ENCODE peak calls at places on chromosomes 4 and X, in seven cellular contexts. One of them, this sample, is unnamed.

GRCh38 chrX:68677998-68678397 is 30.5 kb downstream of the STARD8 start:
- DNase-seq in AG04450: no peak
- DNase-seq in HFFc6: no peak
- DNase-seq in AG10803: no peak
- DNase-seq in gastrocnemius medialis: no peak
- DNase-seq in BJ: no peak
- DNase-seq in cardiac muscle cell: no peak
- DNase-seq in this sample: no peak

GRCh38 chrX:120306640-120307039 is 4.6 kb downstream of the TMEM255A start:
- DNase-seq in AG04450: no peak
- DNase-seq in HFFc6: no peak
- DNase-seq in AG10803: no peak
- DNase-seq in gastrocnemius medialis: no peak
- DNase-seq in BJ: no peak
- DNase-seq in cardiac muscle cell: no peak
- DNase-seq in this sample: no peak

GRCh38 chrX:38754102-38754790 is 47.0 kb upstream of the MID1IP1 start:
- DNase-seq in AG04450: peak; percentile 11
- DNase-seq in HFFc6: peak; percentile 26
- DNase-seq in AG10803: peak; percentile 51
- DNase-seq in gastrocnemius medialis: no peak
- DNase-seq in BJ: peak; percentile 6
- DNase-seq in cardiac muscle cell: peak; percentile 68
- DNase-seq in this sample: peak; percentile 16

GRCh38 chr4:138540056-138540800 is 298.1 kb upstream of the SLC7A11 start:
- DNase-seq in AG04450: no peak
- DNase-seq in HFFc6: peak; percentile 75
- DNase-seq in AG10803: peak; percentile 22
- DNase-seq in gastrocnemius medialis: no peak
- DNase-seq in BJ: no peak
- DNase-seq in cardiac muscle cell: no peak
- DNase-seq in this sample: no peak

GRCh38 chr4:170198742-170199141 is 109.0 kb upstream of the AADAT start:
- DNase-seq in AG04450: no peak
- DNase-seq in HFFc6: peak; percentile 10
- DNase-seq in AG10803: no peak
- DNase-seq in gastrocnemius medialis: no peak
- DNase-seq in BJ: no peak
- DNase-seq in cardiac muscle cell: no peak
- DNase-seq in this sample: no peak

GRCh38 chr4:154560824-154561231 is 2.0 kb upstream of the FGB start:
- DNase-seq in AG04450: no peak
- DNase-seq in HFFc6: peak; percentile 28
- DNase-seq in AG10803: peak; percentile 49
- DNase-seq in gastrocnemius medialis: no peak
- DNase-seq in BJ: no peak
- DNase-seq in cardiac muscle cell: peak; percentile 34
- DNase-seq in this sample: no peak

GRCh38 chrX:108426262-108426661 is 12.0 kb downstream of the COL4A6 start:
- DNase-seq in AG04450: no peak
- DNase-seq in HFFc6: no peak
- DNase-seq in AG10803: no peak
- DNase-seq in gastrocnemius medialis: no peak
- DNase-seq in BJ: no peak
- DNase-seq in cardiac muscle cell: no peak
- DNase-seq in this sample: no peak

GRCh38 chr4:91127891-91128290 is 1000.7 kb downstream of the CCSER1 start:
- DNase-seq in AG04450: no peak
- DNase-seq in HFFc6: no peak
- DNase-seq in AG10803: no peak
- DNase-seq in gastrocnemius medialis: no peak
- DNase-seq in BJ: no peak
- DNase-seq in cardiac muscle cell: peak; percentile 2
- DNase-seq in this sample: no peak

GRCh38 chr4:127364397-127364796 is 268.4 kb upstream of the INTU start:
- DNase-seq in AG04450: no peak
- DNase-seq in HFFc6: no peak
- DNase-seq in AG10803: no peak
- DNase-seq in gastrocnemius medialis: no peak
- DNase-seq in BJ: no peak
- DNase-seq in cardiac muscle cell: no peak
- DNase-seq in this sample: no peak

GRCh38 chr4:28254003-28254402 is 1393.4 kb downstream of the STIM2 start:
- DNase-seq in AG04450: no peak
- DNase-seq in HFFc6: no peak
- DNase-seq in AG10803: no peak
- DNase-seq in gastrocnemius medialis: no peak
- DNase-seq in BJ: no peak
- DNase-seq in cardiac muscle cell: no peak
- DNase-seq in this sample: no peak

GRCh38 chr4:155025762-155026457 is 182.5 kb upstream of the NPY2R start:
- DNase-seq in AG04450: no peak
- DNase-seq in HFFc6: no peak
- DNase-seq in AG10803: no peak
- DNase-seq in gastrocnemius medialis: no peak
- DNase-seq in BJ: no peak
- DNase-seq in cardiac muscle cell: peak; percentile 81
- DNase-seq in this sample: no peak

GRCh38 chrX:28058906-28059305 is 77.7 kb upstream of the DCAF8L1 start:
- DNase-seq in AG04450: peak; percentile 1
- DNase-seq in HFFc6: no peak
- DNase-seq in AG10803: no peak
- DNase-seq in gastrocnemius medialis: no peak
- DNase-seq in BJ: no peak
- DNase-seq in cardiac muscle cell: peak; percentile 36
- DNase-seq in this sample: no peak

GRCh38 chr4:139599076-139599475 is 43.1 kb upstream of the SETD7 start:
- DNase-seq in AG04450: no peak
- DNase-seq in HFFc6: no peak
- DNase-seq in AG10803: no peak
- DNase-seq in gastrocnemius medialis: no peak
- DNase-seq in BJ: no peak
- DNase-seq in cardiac muscle cell: no peak
- DNase-seq in this sample: no peak

GRCh38 chr4:83109480-83110221 is 4.9 kb downstream of the PLAC8 start:
- DNase-seq in AG04450: no peak
- DNase-seq in HFFc6: peak; percentile 23
- DNase-seq in AG10803: peak; percentile 35
- DNase-seq in gastrocnemius medialis: no peak
- DNase-seq in BJ: no peak
- DNase-seq in cardiac muscle cell: peak; percentile 57
- DNase-seq in this sample: no peak

GRCh38 chrX:13489451-13489850 is 80.0 kb upstream of the EGFL6 start:
- DNase-seq in AG04450: no peak
- DNase-seq in HFFc6: peak; percentile 18
- DNase-seq in AG10803: peak; percentile 71
- DNase-seq in gastrocnemius medialis: peak; percentile 21
- DNase-seq in BJ: no peak
- DNase-seq in cardiac muscle cell: peak; percentile 70
- DNase-seq in this sample: no peak

GRCh38 chr4:3369781-3370660 is 71.7 kb upstream of the HGFAC start:
- DNase-seq in AG04450: peak; percentile 57
- DNase-seq in HFFc6: peak; percentile 95
- DNase-seq in AG10803: peak; percentile 95
- DNase-seq in gastrocnemius medialis: peak; percentile 50
- DNase-seq in BJ: peak; percentile 85
- DNase-seq in cardiac muscle cell: peak; percentile 87
- DNase-seq in this sample: peak; percentile 62

GRCh38 chrX:132022115-132022862 is 813 bp upstream of the STK26 start:
- DNase-seq in AG04450: no peak
- DNase-seq in HFFc6: no peak
- DNase-seq in AG10803: no peak
- DNase-seq in gastrocnemius medialis: no peak
- DNase-seq in BJ: no peak
- DNase-seq in cardiac muscle cell: peak; percentile 10
- DNase-seq in this sample: no peak

GRCh38 chr4:151489462-151490203 is 80.7 kb downstream of the FHIP1A start:
- DNase-seq in AG04450: no peak
- DNase-seq in HFFc6: no peak
- DNase-seq in AG10803: no peak
- DNase-seq in gastrocnemius medialis: no peak
- DNase-seq in BJ: no peak
- DNase-seq in cardiac muscle cell: no peak
- DNase-seq in this sample: no peak

GRCh38 chrX:85244411-85245210 is 820 bp downstream of the ZNF711 start:
- DNase-seq in AG04450: no peak
- DNase-seq in HFFc6: no peak
- DNase-seq in AG10803: peak; percentile 0
- DNase-seq in gastrocnemius medialis: no peak
- DNase-seq in BJ: no peak
- DNase-seq in cardiac muscle cell: peak; percentile 24
- DNase-seq in this sample: no peak

GRCh38 chr4:26525136-26525535 is 34.9 kb upstream of the CCKAR start:
- DNase-seq in AG04450: peak; percentile 36
- DNase-seq in HFFc6: no peak
- DNase-seq in AG10803: peak; percentile 75
- DNase-seq in gastrocnemius medialis: no peak
- DNase-seq in BJ: no peak
- DNase-seq in cardiac muscle cell: peak; percentile 14
- DNase-seq in this sample: peak; percentile 10

GRCh38 chr4:113587640-113588275 is 173.8 kb downstream of the CAMK2D start:
- DNase-seq in AG04450: no peak
- DNase-seq in HFFc6: no peak
- DNase-seq in AG10803: no peak
- DNase-seq in gastrocnemius medialis: no peak
- DNase-seq in BJ: no peak
- DNase-seq in cardiac muscle cell: no peak
- DNase-seq in this sample: no peak

GRCh38 chr4:20520901-20521300 is 179.4 kb upstream of the PACRGL start:
- DNase-seq in AG04450: peak; percentile 32
- DNase-seq in HFFc6: peak; percentile 69
- DNase-seq in AG10803: peak; percentile 69
- DNase-seq in gastrocnemius medialis: no peak
- DNase-seq in BJ: no peak
- DNase-seq in cardiac muscle cell: peak; percentile 38
- DNase-seq in this sample: no peak

DNA sequence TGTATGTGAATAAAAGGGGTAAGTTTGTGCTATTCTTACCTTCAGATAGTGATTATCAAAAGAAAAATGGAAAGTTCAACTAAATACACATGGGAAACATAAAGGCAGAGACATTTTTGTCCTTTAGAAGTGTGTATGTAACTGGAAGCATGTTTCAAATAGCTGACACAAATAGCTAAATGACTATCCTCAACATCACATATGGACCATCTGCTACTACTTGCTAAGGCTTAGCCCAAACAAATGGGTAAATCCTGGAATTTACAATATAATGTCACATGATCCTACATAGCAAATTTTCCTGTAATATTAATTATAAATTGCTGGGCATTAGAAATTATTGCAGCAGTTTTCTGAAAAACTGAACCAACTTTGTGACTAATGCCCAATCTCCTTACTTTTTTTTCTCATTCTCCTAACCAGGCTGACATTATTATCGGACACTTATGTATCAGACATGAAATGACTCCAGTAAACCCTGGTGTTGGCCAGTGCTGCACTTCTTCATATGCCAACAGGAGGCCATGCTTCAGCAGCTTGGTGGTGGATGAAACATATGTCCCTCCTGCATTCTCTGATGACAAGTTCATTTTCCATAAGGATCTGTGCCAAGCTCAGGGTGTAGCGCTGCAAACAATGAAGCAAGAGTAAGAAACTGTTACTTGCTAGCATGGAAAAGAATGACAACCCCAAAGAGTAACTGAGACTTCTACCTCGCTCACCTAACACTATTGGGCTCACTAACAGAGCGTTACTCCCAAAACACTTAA is 16.1 kb downstream of the AFP start:
- DNase-seq in AG04450: no peak
- DNase-seq in HFFc6: no peak
- DNase-seq in AG10803: peak; percentile 50
- DNase-seq in gastrocnemius medialis: no peak
- DNase-seq in BJ: no peak
- DNase-seq in cardiac muscle cell: peak; percentile 32
- DNase-seq in this sample: no peak
- TF ChIP-seq CTCF in AG04450: no peak
- TF ChIP-seq CTCF in HFFc6: no peak
- TF ChIP-seq CTCF in AG10803: no peak
- TF ChIP-seq CTCF in gastrocnemius medialis: no peak
- TF ChIP-seq CTCF in BJ: no peak
- TF ChIP-seq CTCF in cardiac muscle cell: no peak
- TF ChIP-seq CTCF in this sample: no peak

GRCh38 chr4:112473985-112474384 is 42.0 kb downstream of the NEUROG2 start:
- DNase-seq in AG04450: no peak
- DNase-seq in HFFc6: no peak
- DNase-seq in AG10803: no peak
- DNase-seq in gastrocnemius medialis: no peak
- DNase-seq in BJ: no peak
- DNase-seq in cardiac muscle cell: no peak
- DNase-seq in this sample: no peak

GRCh38 chr4:112472318-112472717 is 43.7 kb downstream of the NEUROG2 start:
- DNase-seq in AG04450: no peak
- DNase-seq in HFFc6: no peak
- DNase-seq in AG10803: no peak
- DNase-seq in gastrocnemius medialis: no peak
- DNase-seq in BJ: no peak
- DNase-seq in cardiac muscle cell: no peak
- DNase-seq in this sample: no peak
- TF ChIP-seq CTCF in AG04450: no peak
- TF ChIP-seq CTCF in HFFc6: no peak
- TF ChIP-seq CTCF in AG10803: no peak
- TF ChIP-seq CTCF in gastrocnemius medialis: no peak
- TF ChIP-seq CTCF in BJ: no peak
- TF ChIP-seq CTCF in cardiac muscle cell: no peak
- TF ChIP-seq CTCF in this sample: no peak

DNA sequence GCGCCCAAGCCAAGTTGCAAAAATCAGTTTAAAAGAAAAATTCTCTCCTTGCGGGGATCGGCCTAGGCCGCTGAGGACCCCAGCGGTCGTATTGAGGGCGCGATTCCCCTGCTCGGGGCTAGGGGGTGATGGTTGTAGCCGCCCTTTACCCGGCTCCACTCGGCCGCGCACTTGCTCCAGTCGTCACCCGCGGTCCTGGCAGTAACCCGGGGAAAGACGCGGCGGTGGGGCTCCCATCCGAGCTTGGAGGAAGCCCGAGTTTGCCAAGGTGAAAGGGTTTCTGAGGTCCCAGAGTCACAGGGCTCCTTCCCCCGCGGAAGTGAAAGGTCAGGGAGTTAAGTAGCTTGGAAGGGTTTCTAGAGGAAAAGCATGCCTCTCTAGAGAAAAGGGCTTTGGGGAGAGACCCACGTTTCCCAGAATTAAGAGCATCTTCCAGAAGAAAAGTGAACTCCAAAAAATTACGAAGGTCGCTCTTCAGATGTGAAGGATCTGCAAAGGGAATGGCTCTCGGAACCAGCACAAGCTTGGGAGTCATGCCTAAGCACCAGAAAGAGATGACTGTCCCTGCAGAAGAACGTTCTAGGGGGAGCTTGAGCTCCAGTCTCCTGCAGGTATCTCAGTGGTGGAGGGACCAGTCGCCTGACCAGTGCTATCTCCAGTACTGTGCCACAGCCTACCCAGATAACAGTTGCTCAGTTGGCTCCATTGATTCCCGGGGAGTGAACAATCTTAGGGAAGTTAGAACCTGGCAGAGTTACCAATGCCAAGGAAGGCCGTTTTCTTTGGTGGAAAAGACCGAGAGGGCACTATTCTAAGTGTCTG is 873 bp downstream of the LAP3 start:
- DNase-seq in AG04450: no peak
- DNase-seq in HFFc6: no peak
- DNase-seq in AG10803: peak; percentile 26
- DNase-seq in gastrocnemius medialis: peak; percentile 14
- DNase-seq in BJ: no peak
- DNase-seq in cardiac muscle cell: peak; percentile 33
- DNase-seq in this sample: no peak
- TF ChIP-seq CTCF in AG04450: peak; percentile 5
- TF ChIP-seq CTCF in HFFc6: peak; percentile 7
- TF ChIP-seq CTCF in AG10803: no peak
- TF ChIP-seq CTCF in gastrocnemius medialis: no peak
- TF ChIP-seq CTCF in BJ: peak; percentile 22
- TF ChIP-seq CTCF in cardiac muscle cell: no peak
- TF ChIP-seq CTCF in this sample: peak; percentile 9

GRCh38 chrX:138748480-138748879 is 37.0 kb upstream of the FGF13 start:
- DNase-seq in AG04450: no peak
- DNase-seq in HFFc6: no peak
- DNase-seq in AG10803: peak; percentile 18
- DNase-seq in gastrocnemius medialis: no peak
- DNase-seq in BJ: no peak
- DNase-seq in cardiac muscle cell: peak; percentile 11
- DNase-seq in this sample: no peak
- TF ChIP-seq CTCF in AG04450: peak; percentile 35
- TF ChIP-seq CTCF in HFFc6: peak; percentile 70
- TF ChIP-seq CTCF in AG10803: peak; percentile 55
- TF ChIP-seq CTCF in gastrocnemius medialis: no peak
- TF ChIP-seq CTCF in BJ: peak; percentile 33
- TF ChIP-seq CTCF in cardiac muscle cell: peak; percentile 39
- TF ChIP-seq CTCF in this sample: peak; percentile 62

This sample was measured in AG09319.